ENCODE peak calls at places on chromosomes 13 and 19, in nine cellular contexts. One of them, this sample, is unnamed.

GRCh38 chr13:111962431-111962891 is 104.5 kb upstream of the SOX1 start:
- DNase-seq in right cardiac atrium: no peak
- DNase-seq in T1000: no peak
- DNase-seq in dorsolateral prefrontal cortex: no peak
- DNase-seq in AG10803: no peak
- DNase-seq in activated T-helper 2 cell treated with anti-CD3 and anti-CD28 coated beads, Interferon-gamma antibody, Interleukin-2, Interleukin-4, amounts not matched to agents 10 μg/mL and 5 μg/mL and 100 μg/mL, durations not matched to agents 14 hours and 24 hours and 36 hours: no peak
- DNase-seq in T-helper 9 cell: no peak
- DNase-seq in stimulated activated CD8-positive, alpha-beta memory T cell treated with anti-CD3 and anti-CD28 coated beads, Interleukin-4, amount 100 ng/mL, for 48 hours: no peak
- DNase-seq in H9: peak
- DNase-seq in this sample: no peak

GRCh38 chr19:29623726-29624488 is 17.8 kb downstream of the POP4 start:
- DNase-seq in AG10803: no peak
- DNase-seq in activated T-helper 2 cell treated with anti-CD3 and anti-CD28 coated beads, Interferon-gamma antibody, Interleukin-2, Interleukin-4, amounts not matched to agents 10 μg/mL and 5 μg/mL and 100 μg/mL, durations not matched to agents 14 hours and 24 hours and 36 hours: peak
- DNase-seq in stimulated activated CD8-positive, alpha-beta memory T cell treated with anti-CD3 and anti-CD28 coated beads, Interleukin-4, amount 100 ng/mL, for 48 hours: peak
- DNase-seq in T1000: no peak
- DNase-seq in right cardiac atrium: peak
- DNase-seq in H9: no peak
- DNase-seq in dorsolateral prefrontal cortex: no peak
- DNase-seq in T-helper 9 cell: peak
- DNase-seq in this sample: no peak

GRCh38 chr13:41196011-41196410 is 1.6 kb upstream of the KBTBD7 start:
- DNase-seq in H9: no peak
- DNase-seq in stimulated activated CD8-positive, alpha-beta memory T cell treated with anti-CD3 and anti-CD28 coated beads, Interleukin-4, amount 100 ng/mL, for 48 hours: no peak
- DNase-seq in activated T-helper 2 cell treated with anti-CD3 and anti-CD28 coated beads, Interferon-gamma antibody, Interleukin-2, Interleukin-4, amounts not matched to agents 10 μg/mL and 5 μg/mL and 100 μg/mL, durations not matched to agents 14 hours and 24 hours and 36 hours: no peak
- DNase-seq in AG10803: no peak
- DNase-seq in dorsolateral prefrontal cortex: no peak
- DNase-seq in T1000: no peak
- DNase-seq in T-helper 9 cell: no peak
- DNase-seq in right cardiac atrium: no peak
- DNase-seq in this sample: no peak

GRCh38 chr19:2188708-2189385 is 25.1 kb downstream of the DOT1L start:
- DNase-seq in T1000: no peak
- DNase-seq in H9: no peak
- DNase-seq in AG10803: peak
- DNase-seq in stimulated activated CD8-positive, alpha-beta memory T cell treated with anti-CD3 and anti-CD28 coated beads, Interleukin-4, amount 100 ng/mL, for 48 hours: peak
- DNase-seq in activated T-helper 2 cell treated with anti-CD3 and anti-CD28 coated beads, Interferon-gamma antibody, Interleukin-2, Interleukin-4, amounts not matched to agents 10 μg/mL and 5 μg/mL and 100 μg/mL, durations not matched to agents 14 hours and 24 hours and 36 hours: no peak
- DNase-seq in dorsolateral prefrontal cortex: no peak
- DNase-seq in T-helper 9 cell: no peak
- DNase-seq in right cardiac atrium: no peak
- DNase-seq in this sample: no peak

GRCh38 chr13:35839746-35840273 is 291.4 kb downstream of the DCLK1 start:
- DNase-seq in dorsolateral prefrontal cortex: peak
- DNase-seq in T1000: no peak
- DNase-seq in AG10803: no peak
- DNase-seq in H9: no peak
- DNase-seq in T-helper 9 cell: no peak
- DNase-seq in activated T-helper 2 cell treated with anti-CD3 and anti-CD28 coated beads, Interferon-gamma antibody, Interleukin-2, Interleukin-4, amounts not matched to agents 10 μg/mL and 5 μg/mL and 100 μg/mL, durations not matched to agents 14 hours and 24 hours and 36 hours: no peak
- DNase-seq in right cardiac atrium: no peak
- DNase-seq in stimulated activated CD8-positive, alpha-beta memory T cell treated with anti-CD3 and anti-CD28 coated beads, Interleukin-4, amount 100 ng/mL, for 48 hours: no peak
- DNase-seq in this sample: no peak

GRCh38 chr13:100652510-100652909 is 22.1 kb downstream of the TMTC4 start:
- DNase-seq in right cardiac atrium: no peak
- DNase-seq in H9: no peak
- DNase-seq in stimulated activated CD8-positive, alpha-beta memory T cell treated with anti-CD3 and anti-CD28 coated beads, Interleukin-4, amount 100 ng/mL, for 48 hours: no peak
- DNase-seq in T1000: no peak
- DNase-seq in activated T-helper 2 cell treated with anti-CD3 and anti-CD28 coated beads, Interferon-gamma antibody, Interleukin-2, Interleukin-4, amounts not matched to agents 10 μg/mL and 5 μg/mL and 100 μg/mL, durations not matched to agents 14 hours and 24 hours and 36 hours: no peak
- DNase-seq in T-helper 9 cell: no peak
- DNase-seq in dorsolateral prefrontal cortex: no peak
- DNase-seq in AG10803: no peak
- DNase-seq in this sample: no peak

GRCh38 chr19:34362679-34363069 is 2.3 kb upstream of the GPI start:
- DNase-seq in stimulated activated CD8-positive, alpha-beta memory T cell treated with anti-CD3 and anti-CD28 coated beads, Interleukin-4, amount 100 ng/mL, for 48 hours: no peak
- DNase-seq in T-helper 9 cell: no peak
- DNase-seq in activated T-helper 2 cell treated with anti-CD3 and anti-CD28 coated beads, Interferon-gamma antibody, Interleukin-2, Interleukin-4, amounts not matched to agents 10 μg/mL and 5 μg/mL and 100 μg/mL, durations not matched to agents 14 hours and 24 hours and 36 hours: no peak
- DNase-seq in right cardiac atrium: peak
- DNase-seq in dorsolateral prefrontal cortex: no peak
- DNase-seq in T1000: no peak
- DNase-seq in AG10803: no peak
- DNase-seq in H9: no peak
- DNase-seq in this sample: no peak

GRCh38 chr19:33052352-33052972 is 12.2 kb downstream of the RHPN2 start:
- DNase-seq in dorsolateral prefrontal cortex: no peak
- DNase-seq in H9: no peak
- DNase-seq in AG10803: peak
- DNase-seq in activated T-helper 2 cell treated with anti-CD3 and anti-CD28 coated beads, Interferon-gamma antibody, Interleukin-2, Interleukin-4, amounts not matched to agents 10 μg/mL and 5 μg/mL and 100 μg/mL, durations not matched to agents 14 hours and 24 hours and 36 hours: no peak
- DNase-seq in T-helper 9 cell: no peak
- DNase-seq in right cardiac atrium: peak
- DNase-seq in T1000: no peak
- DNase-seq in stimulated activated CD8-positive, alpha-beta memory T cell treated with anti-CD3 and anti-CD28 coated beads, Interleukin-4, amount 100 ng/mL, for 48 hours: no peak
- DNase-seq in this sample: no peak

GRCh38 chr19:7899751-7900352 is 3.8 kb upstream of the MAP2K7 start:
- DNase-seq in T1000: no peak
- DNase-seq in AG10803: no peak
- DNase-seq in T-helper 9 cell: no peak
- DNase-seq in dorsolateral prefrontal cortex: no peak
- DNase-seq in stimulated activated CD8-positive, alpha-beta memory T cell treated with anti-CD3 and anti-CD28 coated beads, Interleukin-4, amount 100 ng/mL, for 48 hours: no peak
- DNase-seq in right cardiac atrium: no peak
- DNase-seq in H9: no peak
- DNase-seq in activated T-helper 2 cell treated with anti-CD3 and anti-CD28 coated beads, Interferon-gamma antibody, Interleukin-2, Interleukin-4, amounts not matched to agents 10 μg/mL and 5 μg/mL and 100 μg/mL, durations not matched to agents 14 hours and 24 hours and 36 hours: no peak
- DNase-seq in this sample: no peak

GRCh38 chr19:17555929-17556813 is 722 bp downstream of the COLGALT1 start:
- DNase-seq in H9: peak
- DNase-seq in right cardiac atrium: peak
- DNase-seq in dorsolateral prefrontal cortex: peak
- DNase-seq in T1000: no peak
- DNase-seq in activated T-helper 2 cell treated with anti-CD3 and anti-CD28 coated beads, Interferon-gamma antibody, Interleukin-2, Interleukin-4, amounts not matched to agents 10 μg/mL and 5 μg/mL and 100 μg/mL, durations not matched to agents 14 hours and 24 hours and 36 hours: peak
- DNase-seq in stimulated activated CD8-positive, alpha-beta memory T cell treated with anti-CD3 and anti-CD28 coated beads, Interleukin-4, amount 100 ng/mL, for 48 hours: peak
- DNase-seq in T-helper 9 cell: no peak
- DNase-seq in AG10803: peak
- DNase-seq in this sample: peak

GRCh38 chr19:17091758-17092333 is 16.3 kb downstream of the MYO9B start:
- DNase-seq in dorsolateral prefrontal cortex: peak
- DNase-seq in activated T-helper 2 cell treated with anti-CD3 and anti-CD28 coated beads, Interferon-gamma antibody, Interleukin-2, Interleukin-4, amounts not matched to agents 10 μg/mL and 5 μg/mL and 100 μg/mL, durations not matched to agents 14 hours and 24 hours and 36 hours: no peak
- DNase-seq in H9: no peak
- DNase-seq in T-helper 9 cell: no peak
- DNase-seq in T1000: no peak
- DNase-seq in right cardiac atrium: peak
- DNase-seq in AG10803: no peak
- DNase-seq in stimulated activated CD8-positive, alpha-beta memory T cell treated with anti-CD3 and anti-CD28 coated beads, Interleukin-4, amount 100 ng/mL, for 48 hours: no peak
- DNase-seq in this sample: no peak

GRCh38 chr13:113980489-113981064 is 6.7 kb upstream of the C13orf46 start:
- DNase-seq in activated T-helper 2 cell treated with anti-CD3 and anti-CD28 coated beads, Interferon-gamma antibody, Interleukin-2, Interleukin-4, amounts not matched to agents 10 μg/mL and 5 μg/mL and 100 μg/mL, durations not matched to agents 14 hours and 24 hours and 36 hours: no peak
- DNase-seq in dorsolateral prefrontal cortex: no peak
- DNase-seq in AG10803: no peak
- DNase-seq in right cardiac atrium: peak
- DNase-seq in T1000: no peak
- DNase-seq in H9: no peak
- DNase-seq in stimulated activated CD8-positive, alpha-beta memory T cell treated with anti-CD3 and anti-CD28 coated beads, Interleukin-4, amount 100 ng/mL, for 48 hours: no peak
- DNase-seq in T-helper 9 cell: no peak
- DNase-seq in this sample: no peak

GRCh38 chr19:38003427-38004099 is 96.6 kb downstream of the SIPA1L3 start:
- DNase-seq in AG10803: peak
- DNase-seq in dorsolateral prefrontal cortex: peak
- DNase-seq in stimulated activated CD8-positive, alpha-beta memory T cell treated with anti-CD3 and anti-CD28 coated beads, Interleukin-4, amount 100 ng/mL, for 48 hours: peak
- DNase-seq in H9: peak
- DNase-seq in activated T-helper 2 cell treated with anti-CD3 and anti-CD28 coated beads, Interferon-gamma antibody, Interleukin-2, Interleukin-4, amounts not matched to agents 10 μg/mL and 5 μg/mL and 100 μg/mL, durations not matched to agents 14 hours and 24 hours and 36 hours: no peak
- DNase-seq in T-helper 9 cell: no peak
- DNase-seq in right cardiac atrium: peak
- DNase-seq in T1000: peak
- DNase-seq in this sample: no peak

This sample was measured in CD4-positive, alpha-beta T cell.